ENCODE peak calls at places on chromosome 9, in seven cellular contexts. B is fibroblast of pulmonary artery, S is A549, M is adipocyte, P is skeletal muscle cell, J is kidney epithelial cell, V is OCI-LY7. Q is an unnamed sample.

GRCh38 chr9:68678430-68678829 is 26.6 kb upstream of the PIP5K1B start:
- DNase-seq in P (no peak), S (no peak), V (peak), B (peak), J (no peak), M (no peak), Q (no peak)

GRCh38 chr9:98367371-98367900 is 112.0 kb upstream of the TBC1D2 start:
- DNase-seq in B (peak), M (no peak), J (no peak), P (no peak), V (no peak), S (no peak), Q (no peak)

GRCh38 chr9:120109242-120109641 is 470.7 kb downstream of the CDK5RAP2 start:
- DNase-seq in J (no peak), B (no peak), V (peak), M (no peak), P (no peak), S (peak), Q (no peak)

GRCh38 chr9:109035684-109036423 is 22.6 kb upstream of the CTNNAL1 start:
- DNase-seq in M (peak), P (peak), S (peak), J (peak), B (peak), V (no peak), Q (peak)

GRCh38 chr9:68838245-68838644 is 133.2 kb downstream of the PIP5K1B start:
- DNase-seq in M (no peak), V (no peak), P (no peak), S (no peak), J (no peak), B (no peak), Q (no peak)

GRCh38 chr9:14309403-14309802 is 4.5 kb downstream of the NFIB start:
- DNase-seq in M (no peak), V (no peak), B (peak), P (peak), J (no peak), S (no peak), Q (no peak)

GRCh38 chr9:72930828-72931227 is 22.0 kb downstream of the ALDH1A1 start:
- DNase-seq in V (no peak), P (no peak), J (no peak), B (no peak), M (no peak), S (peak), Q (no peak)

GRCh38 chr9:108776920-108777650 is 78.7 kb downstream of the ACTL7B start:
- DNase-seq in P (no peak), S (no peak), V (no peak), B (peak), M (peak), J (peak), Q (no peak)

GRCh38 chr9:131337131-131337848 is 47.8 kb downstream of the PLPP7 start:
- DNase-seq in P (no peak), J (no peak), S (no peak), V (no peak), B (no peak), M (no peak), Q (no peak)

GRCh38 chr9:70413427-70413797 is 1.0 kb downstream of the KLF9 start:
- DNase-seq in S (no peak), V (no peak), P (no peak), B (no peak), J (no peak), M (peak), Q (no peak)

GRCh38 chr9:111187376-111187775 is 142.6 kb downstream of the OR2K2 start:
- DNase-seq in B (no peak), M (no peak), S (no peak), P (no peak), V (no peak), J (no peak), Q (peak)

GRCh38 chr9:13264788-13265187 is 14.7 kb downstream of the MPDZ start:
- DNase-seq in S (no peak), B (peak), M (no peak), V (no peak), P (no peak), J (no peak), Q (no peak)

GRCh38 chr9:118896356-118897000 is 472.8 kb downstream of the BRINP1 start:
- DNase-seq in J (no peak), P (no peak), B (no peak), S (no peak), V (no peak), M (no peak), Q (no peak)

GRCh38 chr9:83355024-83355444 is 183.2 kb downstream of the FRMD3 start:
- DNase-seq in P (peak), B (peak), S (no peak), V (no peak), M (peak), J (no peak), Q (no peak)

GRCh38 chr9:10366171-10366779 is 246.5 kb downstream of the PTPRD start:
- DNase-seq in B (peak), V (peak), S (peak), M (peak), J (no peak), P (no peak), Q (no peak)

GRCh38 chr9:3962467-3962866 is 337.4 kb downstream of the GLIS3 start:
- DNase-seq in S (peak), J (no peak), V (no peak), P (no peak), M (peak), B (peak), Q (no peak)

GRCh38 chr9:71762900-71763653 is 5.2 kb downstream of the CEMIP2 start:
- DNase-seq in J (peak), S (peak), V (no peak), M (peak), P (no peak), B (peak), Q (peak)

GRCh38 chr9:116689117-116689516 is 2.0 kb downstream of the TRIM32 start:
- DNase-seq in V (no peak), P (no peak), B (no peak), M (no peak), J (no peak), S (no peak), Q (no peak)

GRCh38 chr9:134626576-134627416 is 14.8 kb upstream of the COL5A1 start:
- DNase-seq in P (no peak), B (peak), M (peak), S (no peak), V (no peak), J (no peak), Q (no peak)

GRCh38 chr9:91131433-91131839 is 230.3 kb downstream of the AUH start:
- DNase-seq in J (no peak), M (peak), V (no peak), S (peak), P (peak), B (peak), Q (peak)

GRCh38 chr9:70451765-70452164 is 37.3 kb upstream of the KLF9 start:
- DNase-seq in P (no peak), S (no peak), V (no peak), B (no peak), M (no peak), J (no peak), Q (no peak)

GRCh38 chr9:83920469-83920941 is 727 bp downstream of the KIF27 start:
- DNase-seq in B (peak), J (no peak), P (no peak), V (no peak), M (peak), S (peak), Q (no peak)

DNA sequence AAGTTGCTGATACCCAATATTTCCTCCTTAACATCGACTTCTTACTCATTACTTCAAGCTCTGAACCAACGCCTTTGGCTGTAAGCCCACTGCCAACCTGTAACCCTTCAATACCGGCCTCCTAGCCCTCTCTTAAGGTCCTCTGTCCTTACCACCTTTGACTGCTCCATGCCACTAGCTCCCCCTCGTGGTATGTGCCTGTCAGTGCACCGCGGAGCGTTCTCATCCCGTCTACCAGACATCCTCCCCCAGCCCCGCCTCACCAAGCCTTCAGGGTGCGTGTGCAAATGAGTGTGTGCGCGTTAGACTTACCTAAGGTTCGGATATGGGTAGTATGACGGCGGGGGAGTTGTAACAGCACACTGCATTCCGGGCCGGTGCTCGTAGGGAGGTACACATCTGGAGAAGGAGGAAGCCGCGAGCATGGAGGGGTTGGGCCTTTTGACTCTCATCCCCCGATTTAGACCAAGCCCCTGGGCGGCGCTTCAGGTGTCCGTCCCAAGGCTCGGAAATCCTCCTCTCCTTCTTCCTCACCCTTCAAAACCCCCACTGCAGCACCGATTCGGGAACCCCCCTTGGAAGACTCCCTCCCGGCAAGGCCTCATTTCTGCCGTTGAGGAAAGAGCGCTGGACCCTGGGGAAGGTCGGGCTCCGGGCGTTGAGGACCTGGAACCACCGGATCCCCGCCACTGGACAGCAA is 2.8 kb upstream of the MYORG start:
- DNase-seq in B (peak), V (peak), M (peak), J (no peak), S (peak), P (peak), Q (no peak)
- H3K4me3 ChIP-seq in B (peak), V (peak), M (peak), J (peak), S (peak), P (peak), Q (peak)

DNA sequence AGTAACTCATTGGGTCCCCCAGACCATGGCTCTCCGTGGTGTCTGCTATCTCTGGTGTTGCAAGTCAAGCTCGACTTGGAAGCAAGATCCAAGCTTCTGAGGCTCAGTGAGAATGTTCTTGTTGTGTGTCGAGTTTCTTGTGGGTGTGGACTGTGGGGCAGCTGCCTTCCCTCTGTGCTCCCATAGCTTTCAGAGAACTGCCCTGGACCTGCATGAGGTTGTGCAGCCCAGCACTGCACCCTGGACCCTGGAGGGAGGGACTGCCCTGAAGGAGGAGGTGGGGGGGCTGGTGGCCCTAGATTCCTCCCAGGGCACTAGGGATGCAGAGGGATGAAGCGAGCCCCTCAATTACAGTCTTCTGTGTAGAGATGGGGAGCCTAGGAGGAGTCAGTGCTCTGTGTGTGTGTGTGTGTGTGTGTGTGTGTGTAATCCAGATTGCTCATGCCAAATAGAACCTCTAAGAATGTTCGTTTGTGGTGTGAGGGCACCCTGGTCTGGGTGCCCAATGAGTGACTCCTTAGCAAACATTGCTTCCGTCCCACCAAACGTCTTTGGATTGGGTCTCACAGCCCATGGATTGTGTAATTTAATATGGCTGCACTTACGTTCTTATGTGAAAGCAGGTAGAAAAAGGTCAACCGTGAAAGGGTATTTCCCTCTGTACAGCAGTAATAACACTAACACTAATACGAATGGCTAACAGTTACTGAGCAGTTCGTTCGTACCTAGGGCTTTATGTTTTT is 143.3 kb upstream of the LMX1B start:
- DNase-seq in P (no peak), S (no peak), V (peak), B (no peak), J (no peak), M (no peak), Q (no peak)
- H3K4me3 ChIP-seq in P (no peak), S (no peak), V (no peak), B (no peak), J (no peak), M (no peak), Q (no peak)

GRCh38 chr9:86061972-86062739 is 37.2 kb downstream of the GOLM1 start:
- DNase-seq in J (no peak), P (no peak), B (no peak), M (no peak), S (no peak), V (no peak), Q (no peak)

GRCh38 chr9:86057491-86057890 is 41.9 kb downstream of the GOLM1 start:
- DNase-seq in P (no peak), B (no peak), M (no peak), S (no peak), J (no peak), V (no peak), Q (no peak)

GRCh38 chr9:86064220-86064619 is 35.1 kb downstream of the GOLM1 start:
- DNase-seq in J (no peak), S (no peak), M (no peak), V (no peak), P (no peak), B (no peak), Q (no peak)

DNA sequence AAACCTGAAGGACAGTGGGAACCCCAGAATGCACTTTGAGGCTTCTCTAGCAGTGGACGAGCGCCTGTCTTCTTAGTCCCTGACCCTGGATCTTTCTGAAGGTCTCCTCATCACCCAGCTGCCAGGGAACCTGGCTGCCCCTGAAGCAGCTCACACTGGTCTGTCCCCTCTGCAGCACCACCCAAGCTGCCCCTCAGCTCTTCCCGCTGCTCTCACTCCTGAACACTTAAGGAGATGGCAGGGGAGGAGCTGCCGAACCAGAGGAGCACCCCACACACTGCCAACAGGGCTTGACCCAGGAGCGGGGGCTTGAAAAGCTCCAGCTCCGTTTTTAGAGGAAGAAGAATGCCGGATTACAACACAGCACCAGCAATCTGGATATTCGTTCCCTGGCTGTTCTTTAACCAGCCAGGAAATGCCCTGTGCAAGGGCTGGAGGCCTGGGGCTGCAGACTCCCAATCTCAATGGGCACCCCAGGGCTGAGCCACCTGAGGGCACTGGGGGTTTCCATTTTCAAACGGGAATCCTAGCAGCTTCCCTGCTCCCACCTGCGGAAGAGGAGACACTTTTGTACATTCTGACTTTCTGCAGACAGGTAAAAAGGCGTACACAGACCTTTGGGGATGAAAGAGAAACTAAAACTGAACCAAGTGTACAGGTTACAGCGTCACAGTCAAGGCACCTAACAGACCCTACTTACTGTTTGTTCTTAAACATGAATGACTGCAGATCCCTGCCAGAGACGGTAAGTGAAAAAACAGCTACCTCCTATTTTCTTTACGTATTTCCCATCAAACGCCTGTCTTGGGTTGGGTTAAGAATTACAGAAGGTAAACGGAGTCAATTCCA is 36.3 kb downstream of the GOLM1 start:
- DNase-seq in S (no peak), V (no peak), B (no peak), P (no peak), J (no peak), M (no peak), Q (no peak)
- H3K4me3 ChIP-seq in S (no peak), V (no peak), B (no peak), P (no peak), J (no peak), M (no peak), Q (no peak)

GRCh38 chr9:81414836-81415235 is 274.5 kb downstream of the TLE1 start:
- DNase-seq in M (no peak), V (no peak), B (no peak), S (no peak), P (no peak), J (no peak), Q (no peak)
- H3K4me3 ChIP-seq in M (no peak), V (no peak), B (no peak), S (no peak), P (no peak), J (no peak), Q (no peak)

DNA sequence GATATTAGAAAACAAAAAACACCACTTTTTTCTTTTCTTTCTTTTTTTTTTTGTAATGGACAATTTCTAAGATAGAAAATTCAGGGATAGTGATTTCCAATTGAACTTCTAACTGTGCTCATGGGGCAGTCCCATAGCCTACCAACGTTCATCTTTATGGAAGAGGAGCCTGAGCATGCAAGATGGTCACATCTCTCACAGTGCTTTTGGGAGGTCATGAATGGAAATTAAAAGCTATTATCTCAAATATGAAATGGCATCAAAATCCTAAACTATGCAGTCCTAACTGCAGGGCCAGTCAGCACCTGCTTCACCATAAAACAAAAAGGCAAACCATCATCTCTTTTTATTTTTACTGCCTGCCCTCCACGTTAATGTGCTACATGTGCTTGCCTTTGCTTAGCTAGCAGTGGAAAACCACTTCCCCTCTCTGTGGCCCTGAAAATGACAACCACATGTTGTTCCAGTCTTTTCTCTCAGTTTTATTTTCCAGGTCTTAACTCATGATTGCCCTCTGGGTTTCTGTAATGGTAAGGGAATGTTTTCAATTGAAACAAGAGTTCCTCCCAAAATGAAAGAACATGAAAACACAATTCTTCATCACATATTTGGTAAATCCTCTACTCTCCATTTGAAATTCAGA is 16.7 kb downstream of the IFNB1 start:
- DNase-seq in M (peak), B (no peak), S (no peak), V (no peak), P (peak), J (no peak), Q (peak)
- H3K4me3 ChIP-seq in M (no peak), B (no peak), S (no peak), V (no peak), P (no peak), J (no peak), Q (no peak)

DNA sequence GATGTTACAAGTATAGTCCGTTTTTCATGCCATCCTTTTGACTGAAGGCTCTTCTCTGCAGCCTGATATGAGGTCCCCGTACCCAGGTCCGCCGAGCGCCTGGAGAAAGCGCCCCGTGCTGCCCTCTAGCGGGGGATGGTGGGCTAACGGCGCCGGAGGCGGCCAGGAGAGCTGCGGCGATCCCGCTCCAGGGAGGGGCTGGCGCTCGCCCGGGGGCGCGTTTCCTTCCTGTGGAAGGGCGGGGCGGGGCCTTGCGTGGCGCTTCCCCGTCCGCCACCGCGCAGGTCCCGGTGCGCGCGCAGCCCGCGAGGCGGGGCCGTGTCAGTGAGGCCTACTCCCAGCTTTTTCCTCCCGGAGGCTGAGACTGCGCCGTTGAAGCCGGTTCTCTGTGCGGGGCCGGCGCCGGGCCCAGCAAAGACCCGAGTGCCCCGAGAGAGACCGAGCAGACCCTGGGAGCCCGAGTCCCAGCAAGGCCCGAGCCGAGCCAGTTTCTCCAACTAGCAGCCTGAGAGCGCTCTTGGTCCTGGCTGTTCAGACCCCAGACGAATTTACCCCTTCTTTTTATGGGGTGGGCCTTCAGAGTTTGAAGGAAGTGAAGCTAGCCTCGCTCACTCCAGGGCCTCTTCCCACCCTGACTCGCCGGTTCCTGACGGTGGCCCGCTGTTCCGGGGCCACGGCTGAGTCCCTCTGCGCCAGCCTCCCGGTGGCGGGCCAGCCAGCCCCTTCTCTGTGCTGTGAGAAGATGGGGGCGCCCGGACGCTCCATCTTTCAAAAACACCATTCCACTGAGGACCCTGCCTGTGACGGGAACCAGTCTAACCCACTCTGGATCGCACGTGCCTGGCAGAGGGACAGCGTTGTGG is 9.7 kb upstream of the PHF2 start:
- DNase-seq in P (peak), V (peak), S (peak), M (peak), B (peak), J (peak), Q (peak)
- H3K4me3 ChIP-seq in P (peak), V (peak), S (peak), M (peak), B (peak), J (peak), Q (peak)